ENCODE peak calls at places on chromosomes 7 and 10, in five cellular contexts. T is GM10248, S is WTC11, L is thoracic aorta, A is cardiac muscle cell. K is an unnamed sample.

GRCh38 chr7:124667312-124667711 is 98.3 kb downstream of the GPR37 start:
- DNase-seq in S (no peak), T (no peak), L (no peak), A (no peak), K (no peak)

GRCh38 chr10:47287805-47288204 is 12.2 kb upstream of the GDF10 start:
- DNase-seq in L (no peak), S (no peak), A (no peak), T (no peak), K (no peak)

GRCh38 chr10:30182191-30183075 is 123.0 kb upstream of the JCAD start:
- DNase-seq in L (no peak), A (peak; percentile 15), T (no peak), S (no peak), K (no peak)

GRCh38 chr10:63502832-63503231 is 18.4 kb upstream of the REEP3 start:
- DNase-seq in A (no peak), S (no peak), L (no peak), T (no peak), K (no peak)

GRCh38 chr10:73864229-73864628 is 10.1 kb downstream of the CAMK2G start:
- DNase-seq in L (no peak), T (no peak), A (no peak), S (no peak), K (no peak)

GRCh38 chr7:131431289-131431688 is 103.6 kb downstream of the MKLN1 start:
- DNase-seq in L (peak; percentile 9), T (no peak), S (no peak), A (no peak), K (no peak)

GRCh38 chr7:101632641-101633040 is 3.5 kb upstream of the MYL10 start:
- DNase-seq in L (no peak), T (no peak), S (no peak), A (no peak), K (no peak)

GRCh38 chr10:79438021-79438698 is 7.3 kb downstream of the ZCCHC24 start:
- DNase-seq in S (no peak), A (no peak), L (no peak), T (no peak), K (no peak)

GRCh38 chr10:46263831-46264268 is 22.9 kb upstream of the ANTXRL start:
- DNase-seq in A (no peak), T (no peak), L (no peak), S (no peak), K (no peak)

GRCh38 chr10:107485019-107485418 is 320.5 kb upstream of the SORCS1 start:
- DNase-seq in L (no peak), S (no peak), A (no peak), T (no peak), K (no peak)

GRCh38 chr10:44310762-44311562 is 73.9 kb downstream of the CXCL12 start:
- DNase-seq in L (no peak), S (peak; percentile 89), A (peak; percentile 97), T (peak; percentile 83), K (peak; percentile 97)

GRCh38 chr10:29377333-29377961 is 88.6 kb downstream of the LYZL1 start:
- DNase-seq in A (peak; percentile 56), L (no peak), T (peak; percentile 54), S (no peak), K (no peak)

GRCh38 chr7:140209866-140210609 is 33.3 kb upstream of the KDM7A start:
- DNase-seq in T (peak; percentile 88), L (no peak), A (no peak), S (no peak), K (no peak)

GRCh38 chr7:100602889-100603696 is 930 bp downstream of the PCOLCE start:
- DNase-seq in S (peak; percentile 87), A (peak; percentile 76), T (no peak), L (no peak), K (no peak)

GRCh38 chr10:125991009-125991788 is 94.8 kb downstream of the FANK1 start:
- DNase-seq in L (no peak), T (no peak), S (no peak), A (no peak), K (no peak)

GRCh38 chr10:98309366-98310355 is 41.7 kb upstream of the LOXL4 start:
- DNase-seq in T (peak; percentile 66), S (peak; percentile 81), A (peak; percentile 83), L (peak; percentile 16), K (peak; percentile 81)

GRCh38 chr7:1331026-1331425 is 98.4 kb downstream of the UNCX start:
- DNase-seq in T (no peak), L (no peak), A (no peak), S (no peak), K (no peak)

DNA sequence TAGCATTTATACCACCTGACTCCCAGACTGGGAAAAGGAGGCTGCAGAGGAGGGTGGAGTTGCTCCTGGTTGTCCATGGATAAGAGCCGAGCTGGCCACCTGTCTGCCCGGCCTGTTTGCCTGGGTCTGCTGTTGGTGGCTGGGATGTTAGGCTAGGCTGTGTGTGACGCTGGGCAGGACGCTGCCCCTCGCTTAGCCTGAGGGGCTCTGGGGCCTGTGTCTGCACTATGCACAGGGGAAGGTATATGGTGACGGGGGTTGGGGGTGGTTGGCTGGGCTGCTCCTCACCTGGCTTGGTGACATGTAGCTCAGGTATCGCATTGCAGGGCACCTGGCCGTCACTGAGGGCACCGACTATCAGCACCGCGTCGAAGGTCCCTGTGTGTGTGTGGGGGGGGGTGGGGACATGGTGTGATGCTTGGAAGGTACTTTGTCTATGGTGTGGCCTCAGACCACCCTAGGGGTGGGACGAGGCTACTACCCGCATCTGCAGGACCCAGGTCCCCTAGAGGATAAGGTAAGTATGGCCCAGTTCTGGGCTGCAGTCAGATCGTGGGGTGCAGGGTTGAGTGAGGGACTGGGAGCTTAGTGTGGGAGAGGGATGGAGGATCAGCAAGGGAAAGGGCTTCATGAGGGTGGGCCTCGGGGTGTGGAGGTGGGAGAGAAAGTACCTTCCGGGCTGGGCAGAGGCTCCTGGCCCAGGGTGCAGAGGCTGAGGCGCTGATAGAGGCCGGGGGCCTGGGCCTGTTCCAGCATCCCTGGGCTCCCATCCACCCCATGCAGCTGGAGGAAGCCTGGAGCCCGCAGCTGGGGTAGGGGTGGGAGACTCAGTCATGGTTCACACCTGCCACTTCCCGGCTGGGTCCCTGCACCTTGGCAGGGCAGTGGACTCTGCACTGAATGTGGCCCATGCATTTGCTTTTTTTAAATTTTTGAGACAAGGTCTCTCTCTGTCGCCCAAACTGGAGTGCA is 2.3 kb downstream of the METTL27 start:
- DNase-seq in A (no peak), L (no peak), T (no peak), S (peak; percentile 36), K (no peak)
- TF ChIP-seq CTCF in A (no peak), L (no peak), T (no peak), S (no peak), K (peak; percentile 49)

GRCh38 chr10:103695584-103696005 is 159.8 kb downstream of the SH3PXD2A start:
- DNase-seq in L (no peak), S (no peak), T (peak; percentile 47), A (no peak), K (no peak)

GRCh38 chr10:103697787-103698186 is 157.6 kb downstream of the SH3PXD2A start:
- DNase-seq in L (no peak), A (no peak), S (no peak), T (no peak), K (no peak)

GRCh38 chr10:103696094-103696410 is 159.3 kb downstream of the SH3PXD2A start:
- DNase-seq in L (no peak), A (no peak), S (no peak), T (no peak), K (no peak)

GRCh38 chr10:103698266-103698665 is 157.1 kb downstream of the SH3PXD2A start:
- DNase-seq in T (no peak), A (no peak), L (no peak), S (no peak), K (no peak)

DNA sequence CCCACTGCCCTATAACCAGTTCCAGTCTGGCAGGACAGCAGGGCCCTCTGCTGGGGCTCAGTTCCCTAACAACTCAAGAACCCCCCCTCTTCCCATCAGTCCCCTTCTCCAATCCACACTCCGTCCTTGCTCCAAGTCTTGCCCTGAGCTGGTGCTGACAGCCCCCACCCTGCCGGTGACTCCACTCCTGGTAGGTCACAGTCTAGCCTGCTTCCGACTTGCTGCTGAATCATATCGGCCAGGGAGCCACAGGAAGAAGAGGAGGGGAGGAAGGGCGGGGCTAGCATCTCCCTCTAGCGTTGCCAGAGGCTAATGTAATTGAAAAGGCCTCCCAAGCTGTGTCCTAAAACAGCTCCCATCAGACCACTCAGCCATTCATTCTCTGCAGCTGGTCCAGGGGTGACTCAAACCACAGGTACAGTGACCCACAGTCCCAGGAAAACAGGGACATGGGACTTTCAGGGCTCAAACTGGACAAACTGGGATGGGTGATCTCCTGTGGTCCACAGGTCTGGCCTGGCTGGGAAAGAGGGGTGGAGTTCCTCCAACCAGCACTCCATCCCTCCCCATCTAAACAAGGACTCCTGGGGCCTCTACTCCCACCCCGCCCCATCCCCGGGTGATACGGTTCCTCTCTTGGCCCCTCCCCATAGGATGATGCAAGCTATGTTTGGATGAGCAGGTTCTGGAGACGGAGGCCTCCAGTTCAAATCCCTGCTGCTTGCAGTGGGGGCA is 158.8 kb downstream of the SH3PXD2A start:
- DNase-seq in S (peak; percentile 55), L (peak; percentile 67), A (no peak), T (peak; percentile 82), K (no peak)
- TF ChIP-seq CTCF in S (no peak), L (peak; percentile 14), A (peak; percentile 68), T (peak; percentile 23), K (no peak)

GRCh38 chr10:88896336-88897018 is 16.4 kb downstream of the STAMBPL1 start:
- DNase-seq in A (no peak), T (no peak), L (no peak), S (no peak), K (no peak)

GRCh38 chr10:88893611-88894010 is 13.6 kb downstream of the STAMBPL1 start:
- DNase-seq in L (no peak), T (no peak), S (no peak), A (no peak), K (no peak)

GRCh38 chr10:88892223-88892967 is 12.3 kb downstream of the STAMBPL1 start:
- DNase-seq in S (no peak), A (no peak), T (no peak), L (no peak), K (no peak)

GRCh38 chr10:88897019-88897853 is 17.2 kb downstream of the STAMBPL1 start:
- DNase-seq in S (no peak), T (no peak), A (peak; percentile 49), L (no peak), K (no peak)

DNA sequence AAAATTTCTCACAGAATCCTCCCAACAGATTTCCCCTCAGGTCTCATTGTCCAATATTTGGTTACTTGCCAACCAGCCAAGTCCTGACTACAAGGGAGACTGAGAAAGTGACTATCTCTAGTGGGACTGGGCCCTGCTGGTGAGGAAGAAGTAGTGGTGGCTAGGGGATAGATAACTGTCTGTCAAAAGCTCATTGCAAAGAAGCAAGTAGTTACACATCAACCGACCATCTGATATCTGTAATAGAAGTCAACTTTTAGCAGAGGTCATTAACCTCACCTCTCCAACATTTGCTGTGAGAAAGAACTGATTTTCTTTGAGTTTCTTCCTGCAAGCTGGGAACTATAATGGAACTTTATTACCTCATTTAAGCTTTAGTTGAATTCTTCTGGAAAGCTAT is 15.2 kb downstream of the STAMBPL1 start:
- DNase-seq in S (no peak), A (no peak), L (no peak), T (no peak), K (no peak)
- TF ChIP-seq CTCF in S (no peak), A (no peak), L (no peak), T (no peak), K (no peak)

GRCh38 chr7:55131421-55131929 is 112.7 kb downstream of the EGFR start:
- DNase-seq in T (no peak), A (no peak), S (no peak), L (no peak), K (no peak)

GRCh38 chr7:55130554-55131198 is 111.9 kb downstream of the EGFR start:
- DNase-seq in T (peak; percentile 40), L (no peak), S (no peak), A (no peak), K (no peak)

GRCh38 chr7:55129409-55130078 is 110.7 kb downstream of the EGFR start:
- DNase-seq in S (no peak), A (no peak), T (no peak), L (no peak), K (no peak)

GRCh38 chr7:55128693-55129394 is 110.0 kb downstream of the EGFR start:
- DNase-seq in A (no peak), S (no peak), L (no peak), T (no peak), K (no peak)

GRCh38 chr7:55130079-55130476 is 111.3 kb downstream of the EGFR start:
- DNase-seq in L (no peak), T (no peak), S (no peak), A (no peak), K (no peak)
- TF ChIP-seq CTCF in L (no peak), T (no peak), S (no peak), A (no peak), K (no peak)